ENCODE peak calls at places on chromosomes 11 and 22, in nine cellular contexts. P, M, H, R, C, D, F, Q and T are unnamed samples.

GRCh38 chr11:45933846-45934579 is 11.6 kb downstream of the LARGE2 start:
- DNase-seq in P (no peak), Q (no peak), D (no peak), R (no peak), C (no peak), H (no peak), M (no peak), F (no peak), T (no peak)

GRCh38 chr11:44556735-44557409 is 8.6 kb upstream of the CD82 start:
- DNase-seq in C (peak), R (peak), Q (peak), F (peak), P (no peak), M (peak), H (peak), D (peak), T (peak)

GRCh38 chr11:9609841-9610240 is 36.4 kb downstream of the WEE1 start:
- DNase-seq in R (no peak), C (no peak), F (no peak), M (no peak), H (no peak), Q (no peak), P (no peak), D (no peak), T (no peak)

GRCh38 chr11:868394-868793 is 25.7 kb downstream of the TSPAN4 start:
- DNase-seq in Q (no peak), F (no peak), D (no peak), C (no peak), M (no peak), R (no peak), P (no peak), H (no peak), T (no peak)

GRCh38 chr11:15057352-15057751 is 16.0 kb upstream of the CALCB start:
- DNase-seq in C (no peak), R (no peak), D (no peak), Q (no peak), H (no peak), F (no peak), M (no peak), P (no peak), T (no peak)

GRCh38 chr11:8228206-8228605 is 35.5 kb downstream of the LMO1 start:
- DNase-seq in F (no peak), H (no peak), R (peak), Q (no peak), C (peak), P (no peak), M (no peak), D (no peak), T (no peak)

GRCh38 chr22:30054067-30054763 is 26.0 kb upstream of the HORMAD2 start:
- DNase-seq in H (no peak), M (no peak), C (no peak), R (no peak), D (no peak), Q (no peak), F (no peak), P (no peak), T (no peak)

GRCh38 chr11:117684731-117685130 is 112.3 kb downstream of the DSCAML1 start:
- DNase-seq in M (no peak), P (no peak), Q (no peak), D (no peak), H (no peak), F (no peak), C (no peak), R (no peak), T (no peak)

GRCh38 chr11:132278801-132279574 is 908.6 kb downstream of the NTM start:
- DNase-seq in F (peak), R (peak), D (peak), C (no peak), Q (no peak), H (peak), M (peak), P (peak), T (peak)

GRCh38 chr22:48923165-48923875 is 904.4 kb downstream of the BRD1 start:
- DNase-seq in C (no peak), R (no peak), F (no peak), P (no peak), H (no peak), Q (no peak), M (no peak), D (no peak), T (no peak)

GRCh38 chr11:65419773-65420481 is 2.7 kb upstream of the NEAT1 start:
- DNase-seq in D (peak), M (peak), P (peak), R (peak), F (peak), C (peak), Q (peak), H (peak), T (peak)

GRCh38 chr11:71519546-71519945 is 7.5 kb upstream of the KRTAP5-7 start:
- DNase-seq in M (no peak), Q (no peak), R (no peak), C (no peak), H (no peak), D (no peak), F (no peak), P (no peak), T (peak)

GRCh38 chr22:20251981-20252380 is 16.1 kb downstream of the RTN4R start:
- DNase-seq in R (no peak), Q (no peak), C (no peak), M (no peak), H (no peak), D (no peak), F (no peak), P (no peak), T (no peak)

GRCh38 chr11:79546366-79546765 is 105.5 kb upstream of the TENM4 start:
- DNase-seq in P (no peak), M (no peak), Q (no peak), R (no peak), H (no peak), D (no peak), F (no peak), C (no peak), T (no peak)

GRCh38 chr11:62933775-62934495 is 12.8 kb upstream of the CHRM1 start:
- DNase-seq in R (no peak), C (no peak), Q (no peak), H (no peak), P (no peak), D (no peak), F (no peak), M (no peak), T (no peak)

GRCh38 chr22:48476599-48476998 is 1351.1 kb downstream of the BRD1 start:
- DNase-seq in R (no peak), M (no peak), C (peak), F (no peak), P (no peak), D (no peak), Q (no peak), H (no peak), T (no peak)

GRCh38 chr11:131692151-131692550 is 321.7 kb downstream of the NTM start:
- DNase-seq in M (no peak), P (no peak), D (no peak), Q (no peak), H (no peak), R (no peak), F (no peak), C (no peak), T (no peak)

GRCh38 chr22:36220457-36220921 is 18.8 kb downstream of the APOL2 start:
- DNase-seq in P (peak), R (peak), D (peak), H (peak), M (peak), C (no peak), Q (no peak), F (peak), T (peak)

GRCh38 chr11:87809256-87809655 is 366.0 kb downstream of the RAB38 start:
- DNase-seq in H (no peak), F (no peak), Q (no peak), P (no peak), D (no peak), R (no peak), M (no peak), C (no peak), T (no peak)

GRCh38 chr11:43573233-43573632 is 107.3 kb upstream of the HSD17B12 start:
- DNase-seq in D (no peak), F (peak), C (no peak), R (peak), M (no peak), H (no peak), Q (no peak), P (no peak), T (no peak)

GRCh38 chr11:27720277-27720830 is 20.1 kb upstream of the BDNF start:
- DNase-seq in D (peak), P (no peak), H (peak), C (no peak), Q (no peak), M (peak), R (peak), F (peak), T (peak)

GRCh38 chr11:122181372-122181771 is 65.4 kb upstream of the BLID start:
- DNase-seq in R (no peak), H (no peak), D (no peak), M (no peak), Q (no peak), F (no peak), C (no peak), P (no peak), T (no peak)

DNA sequence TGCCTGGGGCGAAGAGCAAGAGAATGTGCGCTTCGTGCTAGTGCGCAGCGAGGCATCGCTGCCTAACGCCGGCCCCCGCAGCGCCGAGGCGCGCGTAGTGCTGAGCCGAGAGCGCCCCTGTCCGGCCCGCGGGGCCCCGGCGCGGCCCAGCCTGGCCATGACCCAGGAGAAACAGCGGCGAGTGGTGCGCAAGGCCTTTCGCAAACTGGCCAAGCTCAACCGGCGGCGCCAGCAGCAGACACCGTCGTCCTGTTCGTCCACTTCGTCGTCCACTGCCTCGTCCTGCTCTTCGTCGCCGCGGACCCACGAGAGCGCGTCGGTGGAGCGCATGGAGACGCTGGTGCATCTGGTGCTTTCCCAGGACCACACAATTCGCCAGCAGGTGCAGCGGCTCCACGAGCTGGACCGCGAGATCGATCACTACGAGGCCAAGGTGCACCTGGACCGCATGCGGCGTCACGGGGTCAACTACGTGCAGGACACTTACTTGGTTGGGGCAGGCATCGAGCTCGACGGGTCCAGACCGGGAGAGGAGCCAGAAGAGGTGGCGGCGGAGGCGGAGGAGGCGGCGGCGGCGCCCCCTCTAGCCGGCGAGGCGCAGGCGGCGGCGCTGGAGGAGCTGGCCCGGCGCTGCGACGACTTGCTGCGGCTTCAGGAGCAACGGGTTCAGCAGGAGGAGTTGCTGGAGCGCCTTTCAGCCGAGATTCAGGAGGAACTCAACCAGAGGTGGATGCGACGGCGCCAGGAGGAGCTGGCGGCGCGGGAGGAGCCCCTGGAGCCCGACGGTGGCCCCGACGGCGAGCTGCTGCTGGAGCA is 1.0 kb downstream of the RASSF10 start:
- DNase-seq in C (peak), R (peak), D (peak), H (no peak), M (no peak), Q (peak), F (no peak), P (peak), T (no peak)
- TF ChIP-seq CTCF in C (no peak), R (peak), D (no peak), H (no peak), M (no peak), Q (no peak), F (no peak), P (no peak), T (no peak)

GRCh38 chr11:118887219-118887618 is 3.5 kb downstream of the CXCR5 start:
- DNase-seq in P (no peak), H (no peak), Q (no peak), C (no peak), M (no peak), R (no peak), F (no peak), D (no peak), T (no peak)
- H3K4me3 ChIP-seq in P (peak), H (no peak), Q (no peak), C (no peak), M (no peak), R (no peak), F (no peak), D (no peak), T (no peak)

DNA sequence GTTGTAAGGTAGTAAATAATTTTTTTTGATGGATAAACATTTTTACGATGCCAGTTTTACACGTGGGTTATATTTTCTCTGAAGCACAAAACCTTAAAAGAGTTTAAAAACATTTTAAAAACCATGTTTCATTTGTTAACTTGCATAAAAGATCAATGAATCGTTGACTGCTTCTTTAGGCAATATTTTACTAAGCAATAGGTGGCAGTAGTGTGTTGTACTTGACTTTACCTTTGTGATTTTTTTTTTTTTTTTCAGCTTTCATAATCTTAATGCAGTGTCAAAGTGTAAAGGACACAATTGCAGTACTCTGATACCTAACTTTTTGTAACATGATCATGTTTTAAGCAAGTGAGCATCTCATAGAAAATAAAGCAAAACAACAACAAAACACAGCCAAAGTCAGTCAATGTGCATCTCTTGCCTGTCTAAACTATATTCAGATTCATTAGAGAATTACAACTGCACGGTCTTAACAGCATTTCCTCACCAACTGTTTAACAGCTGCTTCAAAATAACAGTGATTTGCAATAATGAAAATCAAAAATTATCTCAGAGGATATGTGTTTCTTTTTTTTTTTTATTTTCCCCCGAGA is 27.7 kb downstream of the DNAJC24 start:
- DNase-seq in R (peak), Q (no peak), F (peak), P (no peak), M (peak), C (no peak), D (no peak), H (no peak), T (peak)
- TF ChIP-seq CTCF in R (peak), Q (peak), F (peak), P (peak), M (peak), C (peak), D (peak), H (peak), T (peak)

DNA sequence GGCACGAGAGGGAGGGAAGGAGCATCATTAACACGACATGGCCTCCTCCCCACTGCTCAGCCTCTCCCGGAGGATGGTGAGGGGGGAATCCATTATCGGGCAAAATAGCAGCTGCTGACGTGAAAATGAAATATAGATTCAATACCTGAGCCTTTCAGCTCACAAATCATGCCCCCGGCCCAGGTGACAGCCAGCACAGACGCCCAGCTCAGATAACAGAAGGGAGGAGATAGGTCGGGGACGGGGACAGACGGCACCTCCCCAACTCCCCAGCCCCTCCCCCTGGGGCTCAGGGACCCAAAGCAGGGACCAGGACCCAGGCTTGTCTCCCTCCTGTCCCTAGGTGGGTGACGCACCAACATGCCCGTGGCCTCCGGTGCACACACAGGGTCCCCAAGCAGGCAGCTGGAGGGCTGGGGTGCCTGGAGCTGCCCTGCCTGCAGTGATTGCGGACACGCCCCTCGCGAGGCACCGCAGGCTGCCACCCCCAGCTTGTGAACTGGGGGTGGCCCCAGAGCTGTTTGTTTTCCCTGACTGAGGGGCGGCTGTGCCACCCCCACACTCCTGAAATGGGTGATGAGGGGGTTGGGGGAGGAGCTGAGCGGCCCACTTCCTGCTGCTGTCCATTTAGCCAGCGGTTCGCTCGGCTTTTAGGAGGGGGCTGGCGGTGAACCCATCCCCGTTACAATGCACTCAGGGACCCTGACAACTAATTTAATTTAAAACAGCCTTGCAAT is 31.7 kb downstream of the FLRT1 start:
- DNase-seq in C (no peak), H (no peak), R (no peak), D (no peak), P (no peak), F (no peak), Q (no peak), M (no peak), T (no peak)
- H3K4me3 ChIP-seq in C (no peak), H (no peak), R (no peak), D (no peak), P (no peak), F (no peak), Q (no peak), M (no peak), T (no peak)

DNA sequence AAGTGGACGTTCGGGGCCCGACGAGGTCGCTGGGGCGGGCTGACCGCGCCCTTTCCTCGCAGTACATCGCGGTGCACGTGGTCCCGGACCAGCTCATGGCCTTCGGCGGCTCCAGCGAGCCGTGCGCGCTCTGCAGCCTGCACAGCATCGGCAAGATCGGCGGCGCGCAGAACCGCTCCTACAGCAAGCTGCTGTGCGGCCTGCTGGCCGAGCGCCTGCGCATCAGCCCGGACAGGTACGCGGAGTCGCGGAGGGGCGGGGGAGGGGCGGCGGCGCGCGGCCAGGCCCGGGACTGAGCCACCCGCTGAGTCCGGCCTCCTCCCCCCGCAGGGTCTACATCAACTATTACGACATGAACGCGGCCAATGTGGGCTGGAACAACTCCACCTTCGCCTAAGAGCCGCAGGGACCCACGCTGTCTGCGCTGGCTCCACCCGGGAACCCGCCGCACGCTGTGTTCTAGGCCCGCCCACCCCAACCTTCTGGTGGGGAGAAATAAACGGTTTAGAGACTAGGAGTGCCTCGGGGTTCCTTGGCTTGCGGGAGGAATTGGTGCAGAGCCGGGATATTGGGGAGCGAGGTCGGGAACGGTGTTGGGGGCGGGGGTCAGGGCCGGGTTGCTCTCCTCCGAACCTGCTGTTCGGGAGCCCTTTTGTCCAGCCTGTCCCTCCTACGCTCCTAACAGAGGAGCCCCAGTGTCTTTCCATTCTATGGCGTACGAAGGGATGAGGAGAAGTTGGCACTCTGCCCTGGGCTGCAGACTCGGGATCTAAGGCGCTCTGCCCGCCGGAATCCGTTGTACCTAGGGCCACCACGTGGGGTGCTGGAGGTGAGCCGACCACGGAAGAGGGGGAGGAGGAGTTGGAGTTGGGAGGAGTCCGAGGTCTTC is 771 bp downstream of the MIF start:
- DNase-seq in C (peak), D (peak), Q (peak), M (peak), F (peak), H (peak), R (peak), P (peak), T (peak)
- TF ChIP-seq CTCF in C (peak), D (peak), Q (no peak), M (peak), F (peak), H (peak), R (peak), P (peak), T (peak)

GRCh38 chr22:44494497-44494896 is 3.5 kb downstream of the RTL6 start:
- DNase-seq in M (no peak), R (no peak), F (no peak), H (no peak), D (no peak), P (no peak), Q (no peak), C (no peak), T (no peak)
- H3K4me3 ChIP-seq in M (no peak), R (no peak), F (no peak), H (no peak), D (no peak), P (no peak), Q (no peak), C (no peak), T (no peak)

DNA sequence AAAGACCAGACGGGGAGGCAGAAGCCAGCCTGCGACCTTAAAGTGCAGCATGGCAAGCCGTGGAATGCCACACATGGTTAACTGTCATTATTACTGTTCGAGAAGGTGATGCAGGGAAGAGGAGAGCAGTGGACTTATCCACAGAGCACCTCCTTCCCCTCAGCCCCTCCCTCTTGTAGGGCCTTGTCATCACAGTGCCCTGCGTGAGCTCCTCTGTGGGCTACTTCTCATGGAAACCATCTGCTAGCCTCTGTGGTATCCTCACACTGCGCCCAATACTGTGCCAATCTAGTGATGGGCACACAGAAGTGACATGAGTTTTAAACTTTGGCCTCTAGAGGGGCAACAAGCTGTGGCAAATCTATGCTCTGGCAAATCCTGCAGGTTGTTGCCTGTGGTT is 18.2 kb upstream of the CCDC134 start:
- DNase-seq in P (no peak), C (no peak), H (no peak), F (no peak), D (no peak), M (no peak), R (no peak), Q (no peak), T (no peak)
- TF ChIP-seq CTCF in P (no peak), C (no peak), H (no peak), F (no peak), D (no peak), M (no peak), R (no peak), Q (no peak), T (no peak)